ENCODE peak calls at places on chromosomes 3 and 15, in seven cellular contexts. F is adrenal gland; D is endothelial cell; H is lower lobe of right lung; R is MCF 10A; I is PC-3; A is activated CD8-positive, alpha-beta T cell treated with anti-CD3 and anti-CD28 coated beads for 36 hours. Q is an unnamed sample.

GRCh38 chr3:181298421-181298820 is 308.9 kb upstream of the DNAJC19 start:
- DNase-seq in F (no peak), D (no peak), H (no peak), R (no peak), I (no peak), A (no peak), Q (no peak)

GRCh38 chr3:127193775-127194174 is 844 bp downstream of the PRR23E start:
- DNase-seq in F (no peak), D (no peak), H (no peak), R (no peak), I (no peak), A (no peak), Q (no peak)

GRCh38 chr3:159859424-159859823 is 129.2 kb upstream of the IL12A start:
- DNase-seq in F (no peak), D (no peak), H (no peak), R (no peak), I (no peak), A (no peak), Q (no peak)

GRCh38 chr3:55409802-55410201 is 77.3 kb downstream of the WNT5A start:
- DNase-seq in F (no peak), D (no peak), H (no peak), R (peak), I (peak), A (no peak), Q (no peak)

GRCh38 chr15:65870889-65871533 is 1.7 kb downstream of the RAB11A start:
- DNase-seq in F (no peak), D (no peak), H (no peak), R (peak), I (peak), A (no peak), Q (peak)

GRCh38 chr15:25891108-25891507 is 28.0 kb upstream of the ATP10A start:
- DNase-seq in F (no peak), D (no peak), H (no peak), R (no peak), I (peak), A (no peak), Q (no peak)

GRCh38 chr3:130826516-130826915 is 67.4 kb upstream of the ATP2C1 start:
- DNase-seq in F (no peak), D (no peak), H (no peak), R (no peak), I (peak), A (no peak), Q (no peak)

GRCh38 chr3:85572426-85572825 is 613.6 kb downstream of the CADM2 start:
- DNase-seq in F (no peak), D (no peak), H (no peak), R (peak), I (no peak), A (no peak), Q (no peak)

GRCh38 chr15:71397377-71397776 is 282.1 kb downstream of the THSD4 start:
- DNase-seq in F (peak), D (no peak), H (peak), R (peak), I (peak), A (no peak), Q (no peak)

GRCh38 chr3:197117107-197117506 is 87.5 kb upstream of the MELTF start:
- DNase-seq in F (no peak), D (no peak), H (no peak), R (peak), I (peak), A (no peak), Q (no peak)

GRCh38 chr3:123960791-123961507 is at the start of gene CCDC14:
- DNase-seq in F (peak), D (peak), H (peak), R (peak), I (peak), A (peak), Q (peak)

GRCh38 chr3:116863842-116864626 is 154.5 kb downstream of the TUSC7 start:
- DNase-seq in F (peak), D (peak), H (no peak), R (peak), I (peak), A (no peak), Q (peak)

GRCh38 chr3:191139771-191140170 is 59.3 kb upstream of the OSTN start:
- DNase-seq in F (no peak), D (no peak), H (no peak), R (no peak), I (no peak), A (no peak), Q (no peak)

GRCh38 chr15:39833515-39833981 is 50.9 kb upstream of the FSIP1 start:
- DNase-seq in F (no peak), D (no peak), H (no peak), R (peak), I (peak), A (no peak), Q (no peak)

GRCh38 chr15:94229591-94230365 is 1.6 kb upstream of the MCTP2 start:
- DNase-seq in F (no peak), D (no peak), H (no peak), R (no peak), I (peak), A (peak), Q (peak)

GRCh38 chr15:98997755-98998154 is 9.8 kb downstream of the PGPEP1L start:
- DNase-seq in F (no peak), D (no peak), H (no peak), R (no peak), I (no peak), A (no peak), Q (no peak)

GRCh38 chr3:136074546-136074945 is 109.0 kb downstream of the PPP2R3A start:
- DNase-seq in F (no peak), D (no peak), H (no peak), R (no peak), I (peak), A (no peak), Q (no peak)

GRCh38 chr3:63864008-63864871 is 573 bp downstream of the ATXN7 start:
- DNase-seq in F (peak), D (peak), H (peak), R (peak), I (no peak), A (peak), Q (peak)

GRCh38 chr3:160667452-160667851 is 9.5 kb upstream of the ARL14 start:
- DNase-seq in F (no peak), D (no peak), H (no peak), R (peak), I (peak), A (peak), Q (no peak)

GRCh38 chr15:74367296-74367854 is at the start of gene CYP11A1:
- DNase-seq in F (peak), D (no peak), H (no peak), R (no peak), I (no peak), A (no peak), Q (peak)

GRCh38 chr3:111112913-111113312 is 41.3 kb downstream of the NECTIN3 start:
- DNase-seq in F (no peak), D (no peak), H (no peak), R (no peak), I (no peak), A (no peak), Q (no peak)

GRCh38 chr3:190810957-190811356 is 51.5 kb downstream of the GMNC start:
- DNase-seq in F (no peak), D (no peak), H (no peak), R (no peak), I (peak), A (no peak), Q (no peak)

GRCh38 chr3:127053450-127053849 is 70.5 kb downstream of the PLXNA1 start:
- DNase-seq in F (no peak), D (no peak), H (no peak), R (no peak), I (no peak), A (no peak), Q (no peak)

GRCh38 chr3:135805752-135806151 is 159.8 kb upstream of the PPP2R3A start:
- DNase-seq in F (no peak), D (no peak), H (no peak), R (no peak), I (no peak), A (no peak), Q (no peak)

GRCh38 chr3:115062412-115062956 is 84.6 kb downstream of the ZBTB20 start:
- DNase-seq in F (no peak), D (no peak), H (no peak), R (no peak), I (peak), A (no peak), Q (no peak)

DNA sequence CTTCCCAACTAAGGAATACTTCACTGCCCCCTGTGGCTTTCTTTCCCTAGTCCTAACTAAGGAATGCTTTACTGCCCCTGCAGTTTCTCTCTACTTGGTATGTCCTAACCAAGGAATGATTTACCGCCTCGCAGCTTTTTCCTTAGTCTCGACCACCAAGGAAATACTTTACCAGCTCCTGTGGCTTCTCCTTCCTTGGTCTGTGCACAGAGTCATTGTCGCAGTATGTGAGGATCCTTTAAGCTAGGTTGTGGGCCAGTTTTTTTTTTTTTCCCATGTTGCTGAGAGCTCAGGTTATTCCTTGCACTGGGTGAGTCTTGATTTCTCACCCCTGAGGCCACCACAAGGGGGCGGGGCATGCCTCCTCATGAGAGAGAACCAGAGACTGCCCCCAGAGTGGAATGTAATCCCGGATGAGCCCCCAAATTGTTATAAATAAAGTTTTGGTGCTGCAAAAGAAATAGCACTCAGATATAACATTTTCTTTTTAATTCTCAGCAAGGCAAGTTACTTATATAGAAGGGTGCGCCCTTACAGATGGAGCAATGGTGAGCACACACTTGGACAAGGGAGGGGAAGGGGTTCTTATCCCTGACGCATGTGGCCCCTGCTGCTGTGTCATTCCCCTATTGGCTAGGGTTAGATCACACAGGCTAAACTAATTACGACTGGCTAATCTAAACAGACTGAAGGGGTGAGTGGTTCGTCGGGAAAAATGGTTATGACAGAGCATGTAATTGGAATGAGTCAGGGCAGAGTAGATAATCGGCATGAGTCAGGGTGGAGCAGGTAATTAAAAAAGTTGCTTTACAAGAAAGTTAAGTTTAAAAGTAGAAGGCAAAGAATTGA is 27.0 kb downstream of the NDUFB4 start:
- DNase-seq in F (peak), D (no peak), H (no peak), R (peak), I (peak), A (peak), Q (no peak)
- TF ChIP-seq CTCF in F (no peak), D (no peak), H (no peak), R (peak), I (peak), A (no peak), Q (no peak)

GRCh38 chr15:45095661-45096060 is 18.3 kb downstream of the DUOX2 start:
- DNase-seq in F (peak), D (no peak), H (no peak), R (no peak), I (no peak), A (no peak), Q (no peak)
- TF ChIP-seq CTCF in F (no peak), D (no peak), H (no peak), R (no peak), I (no peak), A (no peak), Q (no peak)

DNA sequence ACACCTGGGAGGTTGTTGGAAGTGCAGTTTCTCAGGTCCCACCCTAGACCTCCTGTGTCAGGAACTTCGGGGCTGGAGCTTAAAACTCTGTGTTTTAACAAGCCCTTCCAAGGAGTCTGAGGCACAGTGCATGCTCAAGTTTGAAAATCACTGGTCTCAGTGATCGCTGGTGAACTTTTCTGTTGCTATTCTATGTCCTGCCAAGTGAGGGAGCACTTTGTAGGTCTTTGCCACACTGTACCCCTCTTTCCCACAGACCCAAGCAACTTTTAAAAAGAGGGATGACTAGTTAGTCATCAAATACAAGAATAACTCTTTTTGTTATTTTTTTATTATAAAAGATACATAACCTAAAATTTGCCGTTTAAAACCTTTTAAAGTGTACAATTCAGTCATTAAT is 133.7 kb downstream of the AGBL1 start:
- DNase-seq in F (no peak), D (no peak), H (no peak), R (no peak), I (no peak), A (no peak), Q (no peak)
- TF ChIP-seq CTCF in F (no peak), D (peak), H (no peak), R (peak), I (no peak), A (no peak), Q (no peak)

GRCh38 chr15:95918525-95918924 is 412.0 kb upstream of the NR2F2 start:
- DNase-seq in F (no peak), D (no peak), H (no peak), R (no peak), I (no peak), A (no peak), Q (no peak)

GRCh38 chr15:95919460-95919859 is 411.0 kb upstream of the NR2F2 start:
- DNase-seq in F (no peak), D (no peak), H (no peak), R (no peak), I (no peak), A (no peak), Q (no peak)

GRCh38 chr15:95923797-95924196 is 406.7 kb upstream of the NR2F2 start:
- DNase-seq in F (no peak), D (no peak), H (no peak), R (no peak), I (no peak), A (no peak), Q (no peak)

GRCh38 chr15:95921404-95921803 is 409.1 kb upstream of the NR2F2 start:
- DNase-seq in F (no peak), D (no peak), H (no peak), R (no peak), I (no peak), A (no peak), Q (no peak)

GRCh38 chr15:95922431-95922830 is 408.1 kb upstream of the NR2F2 start:
- DNase-seq in F (no peak), D (no peak), H (no peak), R (peak), I (peak), A (no peak), Q (no peak)
- TF ChIP-seq CTCF in F (no peak), D (no peak), H (no peak), R (no peak), I (peak), A (no peak), Q (peak)

GRCh38 chr3:21752749-21753347 is 1.8 kb upstream of the ZNF385D start:
- DNase-seq in F (no peak), D (peak), H (no peak), R (peak), I (peak), A (no peak), Q (peak)
- TF ChIP-seq CTCF in F (peak), D (peak), H (peak), R (peak), I (peak), A (no peak), Q (peak)

Q was measured in GM10248.